ENCODE peak calls at places on chromosomes 12 and 14, in eight cellular contexts. U is heart left ventricle, O is A549, T is heart right ventricle, Q is mesothelial cell of epicardium, D is ovary, V is transverse colon, J is GM12865. G is an unnamed sample.

GRCh38 chr12:100154472-100155247 is 12.0 kb upstream of the BLTP3B start:
- DNase-seq in U (peak), O (peak), T (peak), Q (peak), D (peak), V (peak), J (peak), G (peak)

GRCh38 chr14:58152569-58152857 is 500 bp upstream of the ARMH4 start:
- DNase-seq in U (no peak), O (no peak), T (no peak), Q (no peak), D (no peak), V (no peak), J (no peak), G (no peak)

GRCh38 chr12:18907793-18908580 is 170.1 kb downstream of the CAPZA3 start:
- DNase-seq in U (no peak), O (no peak), T (no peak), Q (no peak), D (no peak), V (no peak), J (no peak), G (no peak)

GRCh38 chr14:64952598-64953309 is 10.2 kb upstream of the GPX2 start:
- DNase-seq in U (no peak), O (no peak), T (no peak), Q (no peak), D (no peak), V (no peak), J (peak), G (no peak)

GRCh38 chr12:108515916-108516315 is 839 bp downstream of the FICD start:
- DNase-seq in U (no peak), O (no peak), T (no peak), Q (no peak), D (no peak), V (no peak), J (peak), G (no peak)

GRCh38 chr12:70008944-70009343 is 183.9 kb downstream of the MYRFL start:
- DNase-seq in U (no peak), O (no peak), T (no peak), Q (no peak), D (no peak), V (no peak), J (no peak), G (no peak)

GRCh38 chr14:58560208-58560607 is 77.6 kb upstream of the DACT1 start:
- DNase-seq in U (no peak), O (no peak), T (no peak), Q (no peak), D (no peak), V (no peak), J (peak), G (no peak)

GRCh38 chr12:117421068-117421771 is 59.8 kb upstream of the NOS1 start:
- DNase-seq in U (no peak), O (no peak), T (no peak), Q (no peak), D (no peak), V (no peak), J (no peak), G (no peak)

GRCh38 chr12:123431951-123432886 is 4.3 kb downstream of the RILPL2 start:
- DNase-seq in U (no peak), O (no peak), T (no peak), Q (no peak), D (no peak), V (no peak), J (peak), G (no peak)

GRCh38 chr14:28652782-28653181 is 113.8 kb upstream of the FOXG1 start:
- DNase-seq in U (no peak), O (peak), T (no peak), Q (no peak), D (no peak), V (no peak), J (no peak), G (no peak)

GRCh38 chr12:95796982-95797289 is 6.4 kb upstream of the NTN4 start:
- DNase-seq in U (no peak), O (peak), T (no peak), Q (no peak), D (no peak), V (no peak), J (no peak), G (no peak)

GRCh38 chr12:24937553-24938244 is 11.2 kb downstream of the BCAT1 start:
- DNase-seq in U (no peak), O (no peak), T (no peak), Q (no peak), D (no peak), V (no peak), J (no peak), G (peak)

GRCh38 chr14:60658909-60659585 is 9.8 kb upstream of the SIX1 start:
- DNase-seq in U (no peak), O (no peak), T (no peak), Q (no peak), D (no peak), V (no peak), J (no peak), G (no peak)

GRCh38 chr14:67719866-67720265 is 18.2 kb downstream of the RDH12 start:
- DNase-seq in U (no peak), O (no peak), T (no peak), Q (no peak), D (no peak), V (no peak), J (no peak), G (no peak)

GRCh38 chr14:25394791-25395391 is 344.9 kb upstream of the STXBP6 start:
- DNase-seq in U (no peak), O (no peak), T (no peak), Q (no peak), D (no peak), V (no peak), J (no peak), G (no peak)
- TF ChIP-seq CTCF in U (no peak), O (no peak), T (no peak), Q (no peak), D (no peak), V (no peak), J (no peak), G (no peak)

DNA sequence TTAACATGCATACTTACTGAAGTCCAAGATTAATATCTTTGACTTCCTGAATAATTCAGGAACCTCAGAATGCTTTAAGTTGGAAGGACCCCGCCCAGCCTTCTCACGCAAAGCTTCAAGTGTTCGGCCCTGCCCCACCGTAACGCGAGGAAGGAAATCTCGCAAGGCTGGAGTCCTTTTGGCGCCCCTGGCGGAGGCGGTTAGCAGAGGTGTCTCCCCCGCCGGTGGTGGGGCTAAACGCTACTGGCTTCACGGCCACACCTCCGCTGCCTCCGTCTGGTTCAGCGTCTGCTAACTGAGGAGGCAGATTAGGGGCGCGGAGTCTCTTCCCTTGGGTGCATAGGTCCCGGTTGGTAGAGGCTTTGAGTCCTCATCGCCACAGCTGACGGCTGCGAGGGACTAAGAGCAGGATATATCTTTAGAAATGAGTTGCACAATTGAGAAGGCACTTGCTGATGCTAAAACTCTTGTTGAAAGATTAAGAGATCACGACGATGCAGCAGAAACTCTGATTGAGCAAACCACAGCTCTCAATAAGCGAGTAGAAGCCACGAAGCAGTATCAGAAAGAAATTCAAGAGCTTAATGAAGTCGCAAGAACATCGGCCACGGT is 21.9 kb downstream of the SPATS2 start:
- DNase-seq in U (peak), O (no peak), T (peak), Q (no peak), D (no peak), V (peak), J (no peak), G (peak)
- TF ChIP-seq CTCF in U (no peak), O (no peak), T (no peak), Q (no peak), D (no peak), V (no peak), J (no peak), G (no peak)

GRCh38 chr12:89421093-89421835 is 69.0 kb upstream of the DUSP6 start:
- DNase-seq in U (no peak), O (no peak), T (no peak), Q (no peak), D (no peak), V (no peak), J (no peak), G (no peak)
- TF ChIP-seq CTCF in U (peak), O (no peak), T (peak), Q (no peak), D (no peak), V (no peak), J (no peak), G (no peak)

GRCh38 chr14:104681689-104682074 is 7.7 kb upstream of the INF2 start:
- DNase-seq in U (peak), O (peak), T (peak), Q (peak), D (peak), V (peak), J (no peak), G (peak)
- TF ChIP-seq CTCF in U (no peak), O (peak), T (no peak), Q (no peak), D (no peak), V (no peak), J (no peak), G (no peak)

GRCh38 chr12:90062799-90063198 is 354.2 kb upstream of the ATP2B1 start:
- DNase-seq in U (no peak), O (no peak), T (no peak), Q (no peak), D (no peak), V (no peak), J (no peak), G (no peak)
- TF ChIP-seq CTCF in U (no peak), O (no peak), T (no peak), Q (no peak), D (no peak), V (no peak), J (no peak), G (no peak)

DNA sequence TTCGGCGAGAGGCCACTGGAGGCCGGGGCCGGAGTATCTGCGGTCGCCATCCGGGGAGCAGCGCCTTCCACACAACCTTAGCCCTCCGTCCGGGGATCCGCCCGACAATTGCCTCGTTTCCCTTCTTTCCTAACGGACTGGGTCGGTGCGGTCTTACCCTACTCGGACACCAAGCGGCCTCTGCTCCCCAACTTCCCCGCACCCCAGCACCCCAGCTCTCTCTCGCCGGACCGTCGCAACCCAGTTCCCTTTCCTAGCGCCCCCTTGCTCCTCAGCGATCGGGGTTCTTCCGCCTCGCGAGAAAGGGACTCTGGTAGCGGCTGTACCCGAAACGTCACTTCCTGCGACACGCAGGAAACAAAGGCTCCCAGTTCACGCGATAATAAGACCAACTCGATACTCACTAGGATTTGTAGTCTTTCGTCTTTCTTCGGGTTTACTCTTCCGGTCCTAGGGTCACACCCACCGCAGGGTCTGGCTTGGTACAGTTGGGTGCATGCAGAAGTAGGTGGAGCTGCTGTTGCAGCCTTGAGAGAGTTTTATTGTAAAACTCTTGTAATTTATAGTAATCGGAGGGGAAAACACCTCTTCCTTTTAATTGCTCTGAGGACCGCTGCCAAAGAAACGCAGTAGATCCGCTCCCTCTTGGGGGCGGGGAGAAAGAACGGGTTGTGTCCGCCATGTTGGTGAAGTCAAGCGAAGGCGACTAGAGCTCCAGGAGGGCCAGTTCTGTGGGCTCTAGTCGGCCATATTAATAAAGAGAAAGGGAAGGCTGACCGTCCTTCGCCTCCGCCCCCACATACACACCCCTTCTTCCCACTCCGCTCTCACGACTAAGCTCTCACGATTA is at the start of the genes THAP2 and ZFC3H1:
- DNase-seq in U (peak), O (peak), T (peak), Q (peak), D (peak), V (peak), J (peak), G (no peak)
- TF ChIP-seq CTCF in U (peak), O (peak), T (peak), Q (no peak), D (no peak), V (peak), J (peak), G (no peak)

GRCh38 chr14:38012056-38012455 is 195.6 kb upstream of the SSTR1 start:
- DNase-seq in U (no peak), O (no peak), T (no peak), Q (no peak), D (no peak), V (no peak), J (no peak), G (no peak)

DNA sequence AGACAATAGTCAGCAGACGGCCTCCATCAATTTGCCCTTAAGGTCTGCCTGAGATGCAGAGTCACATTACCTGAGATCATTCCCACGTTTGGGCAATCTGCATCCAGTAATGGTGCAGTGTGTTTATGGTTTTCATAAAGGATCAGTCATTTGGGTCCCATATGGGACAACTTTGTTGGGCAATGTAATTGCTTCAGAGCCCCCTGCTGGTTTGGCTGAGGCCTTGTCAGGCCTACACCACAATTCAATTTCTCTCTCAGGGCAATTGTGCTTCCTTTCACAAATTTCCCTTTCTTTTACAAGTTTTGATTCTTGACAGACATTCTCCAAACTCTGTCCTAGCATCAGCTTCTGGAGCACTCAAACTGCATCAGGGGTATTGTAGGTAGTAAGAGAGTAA is 191.2 kb upstream of the SSTR1 start:
- DNase-seq in U (no peak), O (no peak), T (no peak), Q (no peak), D (no peak), V (no peak), J (no peak), G (no peak)
- TF ChIP-seq CTCF in U (no peak), O (no peak), T (no peak), Q (no peak), D (no peak), V (no peak), J (no peak), G (no peak)

GRCh38 chr12:94616217-94616729 is 34.1 kb downstream of the TMCC3 start:
- DNase-seq in U (no peak), O (peak), T (peak), Q (no peak), D (no peak), V (peak), J (no peak), G (no peak)
- TF ChIP-seq CTCF in U (no peak), O (peak), T (no peak), Q (no peak), D (no peak), V (no peak), J (no peak), G (no peak)

DNA sequence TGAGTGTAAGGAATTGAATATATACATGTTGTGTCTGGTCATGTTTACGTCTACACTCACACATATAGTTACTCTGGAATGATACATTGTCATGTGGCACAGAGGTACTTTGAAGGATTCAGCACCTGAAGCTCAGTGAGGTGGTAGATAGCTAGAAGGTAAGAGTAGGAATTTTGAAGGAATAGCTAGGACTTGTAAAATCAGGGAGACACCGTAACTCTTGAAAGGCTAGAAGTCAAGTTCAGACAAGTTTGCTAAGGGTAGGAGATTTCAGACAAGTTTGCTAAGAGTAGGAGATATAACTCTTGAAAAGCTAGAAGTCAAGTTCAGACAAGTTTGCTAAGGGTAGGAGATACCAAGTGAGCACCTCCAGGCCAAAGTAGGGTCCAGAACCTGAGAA is 14.0 kb upstream of the NRXN3 start:
- DNase-seq in U (no peak), O (no peak), T (no peak), Q (no peak), D (no peak), V (no peak), J (no peak), G (no peak)
- TF ChIP-seq CTCF in U (no peak), O (no peak), T (no peak), Q (no peak), D (no peak), V (no peak), J (no peak), G (no peak)

GRCh38 chr12:87870493-87870892 is 158.7 kb downstream of the C12orf50 start:
- DNase-seq in U (no peak), O (no peak), T (no peak), Q (no peak), D (no peak), V (no peak), J (no peak), G (no peak)

GRCh38 chr12:87871061-87871460 is 158.1 kb downstream of the C12orf50 start:
- DNase-seq in U (no peak), O (no peak), T (no peak), Q (no peak), D (no peak), V (no peak), J (no peak), G (no peak)

GRCh38 chr12:87870061-87870460 is 159.1 kb downstream of the C12orf50 start:
- DNase-seq in U (no peak), O (no peak), T (no peak), Q (no peak), D (no peak), V (no peak), J (no peak), G (no peak)

GRCh38 chr12:87866602-87867292 is 162.5 kb downstream of the C12orf50 start:
- DNase-seq in U (no peak), O (no peak), T (no peak), Q (no peak), D (no peak), V (no peak), J (peak), G (no peak)
- TF ChIP-seq CTCF in U (no peak), O (peak), T (no peak), Q (no peak), D (no peak), V (no peak), J (peak), G (no peak)

G was measured in upper lobe of left lung.